ENCODE peak calls at places on chromosomes 1 and 21, in six cellular contexts. One of them, this sample, is unnamed.
A peak's percentile ranks its signal among the peaks of the same experiment; 100 is the strongest.

GRCh38 chr21:25647632-25648031 is 8.6 kb downstream of the JAM2 start:
- DNase-seq in mesenteric fat pad: no peak
- DNase-seq in hypothalamus: no peak
- DNase-seq in activated T-cell treated with anti-CD3 and anti-CD28 coated beads, Interleukin-2, amount 50 U/mL, for 4 hours: no peak
- DNase-seq in activated T-helper 1 cell treated with anti-CD3 and anti-CD28 coated beads, Interleukin-12 subunit alpha, Interleukin-12 subunit beta, Interleukin-2, Interleukin-4 antibody, amounts not matched to agents 30 ng/mL and 10 ng/mL and 1 ng/mL, durations not matched to agents 14 hours and 24 hours and 36 hours: no peak
- DNase-seq in pancreas: no peak
- DNase-seq in this sample: no peak

GRCh38 chr1:77282187-77282865 is 507 bp downstream of the AK5 start:
- DNase-seq in activated T-cell treated with anti-CD3 and anti-CD28 coated beads, Interleukin-2, amount 50 U/mL, for 4 hours: peak; percentile 13
- DNase-seq in mesenteric fat pad: no peak
- DNase-seq in activated T-helper 1 cell treated with anti-CD3 and anti-CD28 coated beads, Interleukin-12 subunit alpha, Interleukin-12 subunit beta, Interleukin-2, Interleukin-4 antibody, amounts not matched to agents 30 ng/mL and 10 ng/mL and 1 ng/mL, durations not matched to agents 14 hours and 24 hours and 36 hours: peak; percentile 11
- DNase-seq in hypothalamus: peak; percentile 35
- DNase-seq in pancreas: peak; percentile 9
- DNase-seq in this sample: no peak

GRCh38 chr1:41236781-41237180 is 5.3 kb downstream of the SCMH1 start:
- DNase-seq in hypothalamus: no peak
- DNase-seq in activated T-helper 1 cell treated with anti-CD3 and anti-CD28 coated beads, Interleukin-12 subunit alpha, Interleukin-12 subunit beta, Interleukin-2, Interleukin-4 antibody, amounts not matched to agents 30 ng/mL and 10 ng/mL and 1 ng/mL, durations not matched to agents 14 hours and 24 hours and 36 hours: no peak
- DNase-seq in mesenteric fat pad: no peak
- DNase-seq in activated T-cell treated with anti-CD3 and anti-CD28 coated beads, Interleukin-2, amount 50 U/mL, for 4 hours: no peak
- DNase-seq in pancreas: no peak
- DNase-seq in this sample: no peak

GRCh38 chr1:107788189-107788588 is 176.8 kb downstream of the VAV3 start:
- DNase-seq in activated T-helper 1 cell treated with anti-CD3 and anti-CD28 coated beads, Interleukin-12 subunit alpha, Interleukin-12 subunit beta, Interleukin-2, Interleukin-4 antibody, amounts not matched to agents 30 ng/mL and 10 ng/mL and 1 ng/mL, durations not matched to agents 14 hours and 24 hours and 36 hours: no peak
- DNase-seq in pancreas: no peak
- DNase-seq in activated T-cell treated with anti-CD3 and anti-CD28 coated beads, Interleukin-2, amount 50 U/mL, for 4 hours: no peak
- DNase-seq in hypothalamus: no peak
- DNase-seq in mesenteric fat pad: no peak
- DNase-seq in this sample: no peak

GRCh38 chr1:240649733-240650700 is 38.1 kb upstream of the GREM2 start:
- DNase-seq in pancreas: no peak
- DNase-seq in mesenteric fat pad: no peak
- DNase-seq in activated T-helper 1 cell treated with anti-CD3 and anti-CD28 coated beads, Interleukin-12 subunit alpha, Interleukin-12 subunit beta, Interleukin-2, Interleukin-4 antibody, amounts not matched to agents 30 ng/mL and 10 ng/mL and 1 ng/mL, durations not matched to agents 14 hours and 24 hours and 36 hours: no peak
- DNase-seq in hypothalamus: no peak
- DNase-seq in activated T-cell treated with anti-CD3 and anti-CD28 coated beads, Interleukin-2, amount 50 U/mL, for 4 hours: no peak
- DNase-seq in this sample: no peak

GRCh38 chr21:28069446-28069845 is 923.2 kb downstream of the LTN1 start:
- DNase-seq in activated T-helper 1 cell treated with anti-CD3 and anti-CD28 coated beads, Interleukin-12 subunit alpha, Interleukin-12 subunit beta, Interleukin-2, Interleukin-4 antibody, amounts not matched to agents 30 ng/mL and 10 ng/mL and 1 ng/mL, durations not matched to agents 14 hours and 24 hours and 36 hours: no peak
- DNase-seq in mesenteric fat pad: no peak
- DNase-seq in activated T-cell treated with anti-CD3 and anti-CD28 coated beads, Interleukin-2, amount 50 U/mL, for 4 hours: no peak
- DNase-seq in pancreas: no peak
- DNase-seq in hypothalamus: no peak
- DNase-seq in this sample: no peak

GRCh38 chr21:39078322-39079065 is 104.8 kb downstream of the PSMG1 start:
- DNase-seq in hypothalamus: no peak
- DNase-seq in mesenteric fat pad: no peak
- DNase-seq in activated T-helper 1 cell treated with anti-CD3 and anti-CD28 coated beads, Interleukin-12 subunit alpha, Interleukin-12 subunit beta, Interleukin-2, Interleukin-4 antibody, amounts not matched to agents 30 ng/mL and 10 ng/mL and 1 ng/mL, durations not matched to agents 14 hours and 24 hours and 36 hours: no peak
- DNase-seq in activated T-cell treated with anti-CD3 and anti-CD28 coated beads, Interleukin-2, amount 50 U/mL, for 4 hours: no peak
- DNase-seq in pancreas: no peak
- DNase-seq in this sample: no peak

GRCh38 chr21:15894596-15894995 is 164.8 kb downstream of the USP25 start:
- DNase-seq in pancreas: no peak
- DNase-seq in activated T-helper 1 cell treated with anti-CD3 and anti-CD28 coated beads, Interleukin-12 subunit alpha, Interleukin-12 subunit beta, Interleukin-2, Interleukin-4 antibody, amounts not matched to agents 30 ng/mL and 10 ng/mL and 1 ng/mL, durations not matched to agents 14 hours and 24 hours and 36 hours: no peak
- DNase-seq in activated T-cell treated with anti-CD3 and anti-CD28 coated beads, Interleukin-2, amount 50 U/mL, for 4 hours: no peak
- DNase-seq in mesenteric fat pad: no peak
- DNase-seq in hypothalamus: no peak
- DNase-seq in this sample: no peak

GRCh38 chr1:164588388-164589341 is 29.7 kb downstream of the PBX1 start:
- DNase-seq in activated T-cell treated with anti-CD3 and anti-CD28 coated beads, Interleukin-2, amount 50 U/mL, for 4 hours: no peak
- DNase-seq in hypothalamus: peak; percentile 65
- DNase-seq in mesenteric fat pad: no peak
- DNase-seq in activated T-helper 1 cell treated with anti-CD3 and anti-CD28 coated beads, Interleukin-12 subunit alpha, Interleukin-12 subunit beta, Interleukin-2, Interleukin-4 antibody, amounts not matched to agents 30 ng/mL and 10 ng/mL and 1 ng/mL, durations not matched to agents 14 hours and 24 hours and 36 hours: no peak
- DNase-seq in pancreas: no peak
- DNase-seq in this sample: no peak

GRCh38 chr1:29379438-29380073 is 143.2 kb downstream of the PTPRU start:
- DNase-seq in mesenteric fat pad: no peak
- DNase-seq in activated T-helper 1 cell treated with anti-CD3 and anti-CD28 coated beads, Interleukin-12 subunit alpha, Interleukin-12 subunit beta, Interleukin-2, Interleukin-4 antibody, amounts not matched to agents 30 ng/mL and 10 ng/mL and 1 ng/mL, durations not matched to agents 14 hours and 24 hours and 36 hours: peak; percentile 3
- DNase-seq in activated T-cell treated with anti-CD3 and anti-CD28 coated beads, Interleukin-2, amount 50 U/mL, for 4 hours: no peak
- DNase-seq in pancreas: no peak
- DNase-seq in hypothalamus: no peak
- DNase-seq in this sample: no peak

GRCh38 chr1:42168397-42168682 is 3.8 kb upstream of the GUCA2A start:
- DNase-seq in activated T-cell treated with anti-CD3 and anti-CD28 coated beads, Interleukin-2, amount 50 U/mL, for 4 hours: no peak
- DNase-seq in activated T-helper 1 cell treated with anti-CD3 and anti-CD28 coated beads, Interleukin-12 subunit alpha, Interleukin-12 subunit beta, Interleukin-2, Interleukin-4 antibody, amounts not matched to agents 30 ng/mL and 10 ng/mL and 1 ng/mL, durations not matched to agents 14 hours and 24 hours and 36 hours: no peak
- DNase-seq in mesenteric fat pad: no peak
- DNase-seq in hypothalamus: no peak
- DNase-seq in pancreas: no peak
- DNase-seq in this sample: no peak

GRCh38 chr1:219317762-219318353 is 144.2 kb downstream of the LYPLAL1 start:
- DNase-seq in activated T-helper 1 cell treated with anti-CD3 and anti-CD28 coated beads, Interleukin-12 subunit alpha, Interleukin-12 subunit beta, Interleukin-2, Interleukin-4 antibody, amounts not matched to agents 30 ng/mL and 10 ng/mL and 1 ng/mL, durations not matched to agents 14 hours and 24 hours and 36 hours: no peak
- DNase-seq in mesenteric fat pad: no peak
- DNase-seq in pancreas: peak; percentile 14
- DNase-seq in activated T-cell treated with anti-CD3 and anti-CD28 coated beads, Interleukin-2, amount 50 U/mL, for 4 hours: no peak
- DNase-seq in hypothalamus: no peak
- DNase-seq in this sample: no peak

GRCh38 chr1:151502859-151503509 is 8.2 kb upstream of the CGN start:
- DNase-seq in pancreas: no peak
- DNase-seq in activated T-helper 1 cell treated with anti-CD3 and anti-CD28 coated beads, Interleukin-12 subunit alpha, Interleukin-12 subunit beta, Interleukin-2, Interleukin-4 antibody, amounts not matched to agents 30 ng/mL and 10 ng/mL and 1 ng/mL, durations not matched to agents 14 hours and 24 hours and 36 hours: no peak
- DNase-seq in hypothalamus: no peak
- DNase-seq in activated T-cell treated with anti-CD3 and anti-CD28 coated beads, Interleukin-2, amount 50 U/mL, for 4 hours: no peak
- DNase-seq in mesenteric fat pad: no peak
- DNase-seq in this sample: no peak

GRCh38 chr1:38125837-38126520 is 79.4 kb upstream of the POU3F1 start:
- DNase-seq in activated T-helper 1 cell treated with anti-CD3 and anti-CD28 coated beads, Interleukin-12 subunit alpha, Interleukin-12 subunit beta, Interleukin-2, Interleukin-4 antibody, amounts not matched to agents 30 ng/mL and 10 ng/mL and 1 ng/mL, durations not matched to agents 14 hours and 24 hours and 36 hours: no peak
- DNase-seq in pancreas: no peak
- DNase-seq in mesenteric fat pad: no peak
- DNase-seq in hypothalamus: no peak
- DNase-seq in activated T-cell treated with anti-CD3 and anti-CD28 coated beads, Interleukin-2, amount 50 U/mL, for 4 hours: no peak
- DNase-seq in this sample: no peak

GRCh38 chr1:69992594-69992993 is 212.8 kb downstream of the LRRC40 start:
- DNase-seq in mesenteric fat pad: no peak
- DNase-seq in activated T-helper 1 cell treated with anti-CD3 and anti-CD28 coated beads, Interleukin-12 subunit alpha, Interleukin-12 subunit beta, Interleukin-2, Interleukin-4 antibody, amounts not matched to agents 30 ng/mL and 10 ng/mL and 1 ng/mL, durations not matched to agents 14 hours and 24 hours and 36 hours: no peak
- DNase-seq in activated T-cell treated with anti-CD3 and anti-CD28 coated beads, Interleukin-2, amount 50 U/mL, for 4 hours: no peak
- DNase-seq in hypothalamus: no peak
- DNase-seq in pancreas: no peak
- DNase-seq in this sample: no peak

GRCh38 chr1:26694185-26694572 is 1.6 kb upstream of the ARID1A start:
- DNase-seq in pancreas: no peak
- DNase-seq in mesenteric fat pad: no peak
- DNase-seq in activated T-helper 1 cell treated with anti-CD3 and anti-CD28 coated beads, Interleukin-12 subunit alpha, Interleukin-12 subunit beta, Interleukin-2, Interleukin-4 antibody, amounts not matched to agents 30 ng/mL and 10 ng/mL and 1 ng/mL, durations not matched to agents 14 hours and 24 hours and 36 hours: no peak
- DNase-seq in activated T-cell treated with anti-CD3 and anti-CD28 coated beads, Interleukin-2, amount 50 U/mL, for 4 hours: no peak
- DNase-seq in hypothalamus: no peak
- DNase-seq in this sample: no peak

GRCh38 chr1:50493710-50494109 is 70.5 kb upstream of the DMRTA2 start:
- DNase-seq in hypothalamus: no peak
- DNase-seq in pancreas: no peak
- DNase-seq in mesenteric fat pad: no peak
- DNase-seq in activated T-helper 1 cell treated with anti-CD3 and anti-CD28 coated beads, Interleukin-12 subunit alpha, Interleukin-12 subunit beta, Interleukin-2, Interleukin-4 antibody, amounts not matched to agents 30 ng/mL and 10 ng/mL and 1 ng/mL, durations not matched to agents 14 hours and 24 hours and 36 hours: no peak
- DNase-seq in activated T-cell treated with anti-CD3 and anti-CD28 coated beads, Interleukin-2, amount 50 U/mL, for 4 hours: no peak
- DNase-seq in this sample: no peak

GRCh38 chr1:42784946-42785693 is at the start of gene TMEM269:
- DNase-seq in activated T-cell treated with anti-CD3 and anti-CD28 coated beads, Interleukin-2, amount 50 U/mL, for 4 hours: peak; percentile 28
- DNase-seq in pancreas: no peak
- DNase-seq in mesenteric fat pad: no peak
- DNase-seq in activated T-helper 1 cell treated with anti-CD3 and anti-CD28 coated beads, Interleukin-12 subunit alpha, Interleukin-12 subunit beta, Interleukin-2, Interleukin-4 antibody, amounts not matched to agents 30 ng/mL and 10 ng/mL and 1 ng/mL, durations not matched to agents 14 hours and 24 hours and 36 hours: peak; percentile 27
- DNase-seq in hypothalamus: no peak
- DNase-seq in this sample: no peak

GRCh38 chr1:229323205-229323604 is 19.6 kb downstream of the CCSAP start:
- DNase-seq in activated T-helper 1 cell treated with anti-CD3 and anti-CD28 coated beads, Interleukin-12 subunit alpha, Interleukin-12 subunit beta, Interleukin-2, Interleukin-4 antibody, amounts not matched to agents 30 ng/mL and 10 ng/mL and 1 ng/mL, durations not matched to agents 14 hours and 24 hours and 36 hours: no peak
- DNase-seq in hypothalamus: no peak
- DNase-seq in activated T-cell treated with anti-CD3 and anti-CD28 coated beads, Interleukin-2, amount 50 U/mL, for 4 hours: no peak
- DNase-seq in mesenteric fat pad: no peak
- DNase-seq in pancreas: no peak
- DNase-seq in this sample: no peak

GRCh38 chr1:115182012-115182715 is 92.9 kb upstream of the TSPAN2 start:
- DNase-seq in activated T-cell treated with anti-CD3 and anti-CD28 coated beads, Interleukin-2, amount 50 U/mL, for 4 hours: no peak
- DNase-seq in hypothalamus: no peak
- DNase-seq in pancreas: no peak
- DNase-seq in mesenteric fat pad: no peak
- DNase-seq in activated T-helper 1 cell treated with anti-CD3 and anti-CD28 coated beads, Interleukin-12 subunit alpha, Interleukin-12 subunit beta, Interleukin-2, Interleukin-4 antibody, amounts not matched to agents 30 ng/mL and 10 ng/mL and 1 ng/mL, durations not matched to agents 14 hours and 24 hours and 36 hours: no peak
- DNase-seq in this sample: no peak

GRCh38 chr1:179365342-179366092 is at the start of gene AXDND1:
- DNase-seq in pancreas: peak; percentile 81
- DNase-seq in hypothalamus: peak; percentile 78
- DNase-seq in activated T-cell treated with anti-CD3 and anti-CD28 coated beads, Interleukin-2, amount 50 U/mL, for 4 hours: peak; percentile 83
- DNase-seq in activated T-helper 1 cell treated with anti-CD3 and anti-CD28 coated beads, Interleukin-12 subunit alpha, Interleukin-12 subunit beta, Interleukin-2, Interleukin-4 antibody, amounts not matched to agents 30 ng/mL and 10 ng/mL and 1 ng/mL, durations not matched to agents 14 hours and 24 hours and 36 hours: peak; percentile 87
- DNase-seq in mesenteric fat pad: peak; percentile 91
- DNase-seq in this sample: no peak

GRCh38 chr21:41746744-41747006 is 20.2 kb downstream of the RIPK4 start:
- DNase-seq in activated T-cell treated with anti-CD3 and anti-CD28 coated beads, Interleukin-2, amount 50 U/mL, for 4 hours: no peak
- DNase-seq in hypothalamus: no peak
- DNase-seq in activated T-helper 1 cell treated with anti-CD3 and anti-CD28 coated beads, Interleukin-12 subunit alpha, Interleukin-12 subunit beta, Interleukin-2, Interleukin-4 antibody, amounts not matched to agents 30 ng/mL and 10 ng/mL and 1 ng/mL, durations not matched to agents 14 hours and 24 hours and 36 hours: no peak
- DNase-seq in pancreas: no peak
- DNase-seq in mesenteric fat pad: no peak
- DNase-seq in this sample: no peak

GRCh38 chr1:199226163-199226562 is 587.3 kb downstream of the PTPRC start:
- DNase-seq in mesenteric fat pad: no peak
- DNase-seq in pancreas: no peak
- DNase-seq in activated T-cell treated with anti-CD3 and anti-CD28 coated beads, Interleukin-2, amount 50 U/mL, for 4 hours: no peak
- DNase-seq in hypothalamus: no peak
- DNase-seq in activated T-helper 1 cell treated with anti-CD3 and anti-CD28 coated beads, Interleukin-12 subunit alpha, Interleukin-12 subunit beta, Interleukin-2, Interleukin-4 antibody, amounts not matched to agents 30 ng/mL and 10 ng/mL and 1 ng/mL, durations not matched to agents 14 hours and 24 hours and 36 hours: peak; percentile 26
- DNase-seq in this sample: no peak

GRCh38 chr1:110067429-110067956 is 3.0 kb downstream of the ALX3 start:
- DNase-seq in activated T-cell treated with anti-CD3 and anti-CD28 coated beads, Interleukin-2, amount 50 U/mL, for 4 hours: no peak
- DNase-seq in hypothalamus: no peak
- DNase-seq in activated T-helper 1 cell treated with anti-CD3 and anti-CD28 coated beads, Interleukin-12 subunit alpha, Interleukin-12 subunit beta, Interleukin-2, Interleukin-4 antibody, amounts not matched to agents 30 ng/mL and 10 ng/mL and 1 ng/mL, durations not matched to agents 14 hours and 24 hours and 36 hours: no peak
- DNase-seq in pancreas: no peak
- DNase-seq in mesenteric fat pad: no peak
- DNase-seq in this sample: no peak